ENCODE peak calls at places on chromosomes 4 and X, in six cellular contexts. E, D, Q, I, H and B are unnamed samples.
A peak's percentile ranks its signal among the peaks of the same experiment; 100 is the strongest.

GRCh38 chr4:138897818-138898226 is 117.8 kb upstream of the NOCT start:
- DNase-seq in E (no peak), D (peak; percentile 53), Q (peak; percentile 41), I (no peak), H (no peak), B (no peak)

GRCh38 chr4:123244233-123244632 is 152.4 kb upstream of the SPRY1 start:
- DNase-seq in E (peak; percentile 67), D (peak; percentile 3), Q (no peak), I (peak; percentile 30), H (peak; percentile 20), B (peak; percentile 32)

GRCh38 chrX:8981742-8982141 is 52.2 kb downstream of the FAM9B start:
- DNase-seq in E (no peak), D (no peak), Q (no peak), I (no peak), H (no peak), B (no peak)

GRCh38 chrX:105126201-105126600 is 94.3 kb downstream of the TEX13A start:
- DNase-seq in E (no peak), D (no peak), Q (no peak), I (no peak), H (no peak), B (no peak)

GRCh38 chr4:102620697-102621497 is 119.7 kb downstream of the NFKB1 start:
- DNase-seq in E (no peak), D (peak; percentile 82), Q (peak; percentile 33), I (peak; percentile 58), H (peak; percentile 47), B (no peak)

GRCh38 chrX:150084474-150085229 is 146.4 kb upstream of the EOLA2 start:
- DNase-seq in E (no peak), D (peak; percentile 42), Q (no peak), I (no peak), H (no peak), B (no peak)

GRCh38 chrX:24925430-24925829 is 90.3 kb downstream of the ARX start:
- DNase-seq in E (no peak), D (no peak), Q (no peak), I (no peak), H (no peak), B (no peak)

GRCh38 chr4:87406462-87406861 is 15.5 kb upstream of the HSD17B11 start:
- DNase-seq in E (no peak), D (no peak), Q (no peak), I (no peak), H (no peak), B (no peak)

GRCh38 chr4:88244821-88245579 is 39.4 kb downstream of the PPM1K start:
- DNase-seq in E (no peak), D (no peak), Q (no peak), I (no peak), H (peak; percentile 15), B (no peak)

GRCh38 chrX:109600114-109600710 is 24.8 kb downstream of the KCNE5 start:
- DNase-seq in E (no peak), D (no peak), Q (peak; percentile 10), I (no peak), H (no peak), B (no peak)

GRCh38 chr4:169071781-169072180 is 61.7 kb upstream of the CBR4 start:
- DNase-seq in E (no peak), D (no peak), Q (no peak), I (no peak), H (no peak), B (no peak)

GRCh38 chr4:80208606-80209005 is 11.3 kb downstream of the PRDM8 start:
- DNase-seq in E (no peak), D (no peak), Q (no peak), I (no peak), H (no peak), B (no peak)

GRCh38 chr4:38268108-38268507 is 307.9 kb downstream of the PTTG2 start:
- DNase-seq in E (no peak), D (no peak), Q (no peak), I (no peak), H (no peak), B (no peak)

GRCh38 chrX:43643662-43644061 is 12.4 kb upstream of the MAOA start:
- DNase-seq in E (no peak), D (no peak), Q (no peak), I (no peak), H (no peak), B (no peak)

GRCh38 chr4:99652596-99653436 is 4.8 kb downstream of the C4orf54 start:
- DNase-seq in E (no peak), D (no peak), Q (peak; percentile 9), I (no peak), H (no peak), B (no peak)

GRCh38 chr4:96486563-96486962 is 646.7 kb downstream of the PDHA2 start:
- DNase-seq in E (no peak), D (no peak), Q (no peak), I (no peak), H (no peak), B (no peak)

GRCh38 chr4:176259330-176260090 is 9.5 kb downstream of the ASB5 start:
- DNase-seq in E (no peak), D (no peak), Q (no peak), I (no peak), H (no peak), B (no peak)

GRCh38 chr4:34720563-34720962 is 1523.8 kb downstream of the ARAP2 start:
- DNase-seq in E (no peak), D (peak; percentile 57), Q (peak; percentile 1), I (no peak), H (no peak), B (no peak)

GRCh38 chr4:20354120-20354519 is 102.4 kb downstream of the SLIT2 start:
- DNase-seq in E (no peak), D (no peak), Q (no peak), I (no peak), H (no peak), B (no peak)

GRCh38 chrX:13990126-13990525 is 39.6 kb downstream of the GEMIN8 start:
- DNase-seq in E (no peak), D (no peak), Q (no peak), I (no peak), H (no peak), B (no peak)

GRCh38 chr4:182242793-182243192 is 409 bp upstream of the TENM3 start:
- DNase-seq in E (no peak), D (no peak), Q (no peak), I (no peak), H (no peak), B (no peak)

GRCh38 chr4:158824425-158825274 is 55.8 kb downstream of the FNIP2 start:
- DNase-seq in E (no peak), D (no peak), Q (peak; percentile 32), I (peak; percentile 61), H (no peak), B (no peak)

GRCh38 chr4:91958651-91959050 is 345.1 kb upstream of the GRID2 start:
- DNase-seq in E (no peak), D (no peak), Q (peak; percentile 9), I (no peak), H (no peak), B (no peak)

GRCh38 chr4:8385106-8385505 is 55.4 kb downstream of the ACOX3 start:
- DNase-seq in E (no peak), D (no peak), Q (no peak), I (no peak), H (no peak), B (no peak)

DNA sequence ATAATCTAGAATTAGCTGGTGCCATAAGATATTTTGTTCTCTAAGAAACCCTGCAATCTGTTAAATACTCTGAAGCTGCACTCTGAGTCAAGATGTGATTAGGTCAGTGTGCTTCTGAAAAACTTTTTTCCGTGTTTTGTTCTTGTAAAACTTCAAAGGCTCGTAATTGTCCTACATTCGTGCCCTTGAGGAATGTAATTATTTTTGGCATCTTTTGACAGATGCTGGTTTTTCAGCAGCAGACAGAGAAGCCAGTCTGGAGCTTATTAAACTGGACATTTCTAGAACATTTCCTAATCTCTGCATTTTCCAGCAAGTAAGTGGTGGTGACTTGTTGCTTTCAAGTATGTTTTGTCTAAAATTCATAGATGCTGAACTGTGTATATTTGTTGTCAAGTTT is 36.8 kb upstream of the TADA2B start:
- DNase-seq in E (no peak), D (no peak), Q (no peak), I (no peak), H (no peak), B (no peak)
- TF ChIP-seq EP300 in E (no peak), D (no peak), Q (no peak), I (no peak), H (no peak), B (no peak)

DNA sequence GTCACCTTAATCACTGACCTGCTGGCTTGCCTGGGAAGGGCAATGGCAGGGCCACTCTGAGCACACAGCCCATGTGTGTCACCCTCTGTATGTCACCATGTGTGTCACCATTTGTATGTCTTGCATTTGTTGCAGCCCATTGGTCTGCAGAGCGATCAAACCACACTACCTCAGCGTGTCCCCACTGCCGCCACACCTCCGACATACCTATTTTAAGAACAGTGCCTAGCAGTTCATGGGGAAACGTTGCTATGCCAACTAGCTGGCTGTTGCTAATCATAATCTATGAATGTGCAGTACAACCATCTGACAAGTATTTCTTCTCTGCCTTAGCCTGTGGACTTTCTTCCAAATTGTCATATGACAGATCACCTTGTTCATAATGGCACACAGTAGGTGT is 8.0 kb upstream of the CRMP1 start:
- DNase-seq in E (no peak), D (no peak), Q (no peak), I (no peak), H (no peak), B (no peak)
- TF ChIP-seq EP300 in E (no peak), D (no peak), Q (no peak), I (no peak), H (no peak), B (no peak)

DNA sequence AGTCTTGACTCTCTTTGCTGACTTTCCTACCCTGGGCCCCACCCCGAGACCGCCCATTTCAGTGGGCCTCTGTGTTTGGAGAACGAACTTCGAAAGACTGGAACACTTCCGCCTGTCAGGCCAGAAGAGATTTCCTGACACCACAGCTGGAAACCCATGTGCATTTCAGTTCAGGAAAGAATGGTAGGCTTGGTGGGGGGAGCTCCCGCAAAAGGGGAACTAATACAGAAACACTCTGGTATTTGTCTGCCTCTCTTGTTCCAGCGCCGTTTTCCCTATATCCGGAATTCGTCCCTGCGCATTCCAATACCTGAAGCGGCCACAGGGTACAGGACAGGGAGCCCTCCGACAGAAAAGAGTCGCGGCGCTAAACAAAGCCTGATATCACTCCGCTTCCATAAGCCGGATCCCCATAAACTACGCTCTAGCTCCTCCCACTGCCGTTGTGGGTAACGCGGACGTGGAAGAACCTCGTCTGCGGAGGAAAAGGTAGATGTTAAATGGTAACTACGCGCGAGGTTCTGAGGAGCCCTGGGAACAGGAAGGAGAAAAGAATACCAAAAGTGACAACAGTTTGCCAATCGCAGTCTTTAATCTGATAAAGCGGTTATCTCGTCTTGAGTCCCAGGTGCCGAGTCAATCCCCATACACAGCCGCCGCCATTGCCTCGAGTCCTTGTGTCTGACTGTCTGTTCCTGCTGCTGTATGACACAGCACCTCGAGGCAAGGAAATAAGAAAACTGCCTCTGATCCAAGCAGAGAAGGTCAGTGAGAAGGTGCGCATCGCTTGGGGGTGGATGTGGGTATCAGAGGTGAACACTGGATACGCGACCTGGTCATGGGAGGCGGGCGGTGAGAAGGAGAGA is at the start of gene ARMCX5:
- DNase-seq in E (peak; percentile 75), D (peak; percentile 94), Q (peak; percentile 51), I (peak; percentile 77), H (peak; percentile 77), B (peak; percentile 44)
- TF ChIP-seq EP300 in E (no peak), D (no peak), Q (no peak), I (no peak), H (no peak), B (peak; percentile 87)

DNA sequence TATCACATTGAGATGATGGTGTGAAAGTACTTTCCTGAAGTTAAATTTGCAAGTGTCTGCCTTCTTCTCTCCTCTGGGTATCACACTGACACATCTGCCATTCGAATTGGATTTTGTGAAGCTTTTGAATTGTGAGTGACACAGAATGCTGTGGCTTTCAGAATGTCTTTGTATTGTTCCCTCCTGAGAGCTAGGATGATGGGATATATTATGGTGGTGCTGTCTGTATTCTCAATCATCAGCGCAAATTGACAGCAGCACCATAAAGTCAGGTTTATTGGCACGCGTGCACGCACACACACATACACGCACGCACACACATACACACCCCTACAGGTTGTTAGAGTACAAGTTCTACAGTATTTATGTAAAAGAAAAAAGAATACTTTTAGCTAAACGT is 143.3 kb downstream of the AWAT2 start:
- DNase-seq in E (no peak), D (no peak), Q (no peak), I (no peak), H (no peak), B (no peak)
- TF ChIP-seq EP300 in E (no peak), D (no peak), Q (no peak), I (no peak), H (no peak), B (no peak)